ENCODE peak calls at places on chromosomes 16 and 17, in ten cellular contexts. K, H, D, M, Z, G, S, L, I and N are unnamed samples.

GRCh38 chr16:8961811-8962390 is 1.8 kb downstream of the USP7 start:
- DNase-seq in G (no peak), H (no peak), L (no peak), K (no peak), D (peak; percentile 26), S (no peak), M (no peak), Z (no peak), I (no peak), N (no peak)

GRCh38 chr17:77926967-77927366 is 31.5 kb upstream of the TNRC6C start:
- DNase-seq in I (no peak), S (no peak), L (no peak), G (no peak), D (no peak), H (no peak), Z (no peak), M (no peak), K (no peak), N (no peak)

GRCh38 chr17:81329279-81329926 is 34.3 kb upstream of the SLC38A10 start:
- DNase-seq in I (peak; percentile 92), S (peak; percentile 92), H (peak; percentile 94), Z (no peak), M (peak; percentile 84), D (peak; percentile 91), G (no peak), L (peak; percentile 48), K (peak; percentile 100), N (no peak)

GRCh38 chr16:67594956-67595355 is 32.6 kb downstream of the CTCF start:
- DNase-seq in S (no peak), H (no peak), Z (no peak), M (no peak), L (no peak), D (peak; percentile 74), K (no peak), G (no peak), I (peak; percentile 51), N (no peak)

GRCh38 chr17:11889266-11889665 is 108.0 kb downstream of the ZNF18 start:
- DNase-seq in I (no peak), M (no peak), L (no peak), G (no peak), Z (no peak), H (no peak), K (no peak), S (no peak), D (no peak), N (no peak)

GRCh38 chr16:12796498-12796897 is 7.2 kb downstream of the CPPED1 start:
- DNase-seq in S (no peak), K (no peak), G (no peak), H (no peak), D (no peak), Z (no peak), L (no peak), I (no peak), M (no peak), N (no peak)

GRCh38 chr17:81481011-81481799 is 31.4 kb downstream of the ACTG1 start:
- DNase-seq in S (peak; percentile 68), Z (peak; percentile 60), L (no peak), I (peak; percentile 79), K (peak; percentile 60), H (peak; percentile 76), G (peak; percentile 57), M (peak; percentile 82), D (peak; percentile 72), N (peak; percentile 87)

GRCh38 chr16:28258571-28258970 is 33.8 kb upstream of the SBK1 start:
- DNase-seq in S (no peak), G (no peak), H (no peak), Z (no peak), I (peak; percentile 33), M (peak; percentile 60), L (no peak), K (no peak), D (peak; percentile 93), N (peak; percentile 26)

GRCh38 chr16:24135624-24136296 is 120.4 kb upstream of the CACNG3 start:
- DNase-seq in M (no peak), D (no peak), L (no peak), K (no peak), S (no peak), Z (no peak), I (no peak), H (no peak), G (no peak), N (no peak)

GRCh38 chr17:4810696-4811289 is 3.8 kb downstream of the PLD2 start:
- DNase-seq in I (peak; percentile 31), H (no peak), G (no peak), Z (no peak), M (no peak), S (no peak), D (no peak), L (no peak), K (no peak), N (no peak)

GRCh38 chr17:57385975-57386374 is 129.7 kb downstream of the MSI2 start:
- DNase-seq in M (no peak), S (no peak), L (no peak), G (no peak), I (no peak), K (no peak), D (no peak), H (no peak), Z (no peak), N (no peak)

GRCh38 chr17:28811594-28812135 is 30.9 kb downstream of the FAM222B start:
- DNase-seq in H (no peak), M (no peak), S (no peak), L (no peak), D (no peak), I (no peak), K (no peak), G (no peak), Z (no peak), N (no peak)

DNA sequence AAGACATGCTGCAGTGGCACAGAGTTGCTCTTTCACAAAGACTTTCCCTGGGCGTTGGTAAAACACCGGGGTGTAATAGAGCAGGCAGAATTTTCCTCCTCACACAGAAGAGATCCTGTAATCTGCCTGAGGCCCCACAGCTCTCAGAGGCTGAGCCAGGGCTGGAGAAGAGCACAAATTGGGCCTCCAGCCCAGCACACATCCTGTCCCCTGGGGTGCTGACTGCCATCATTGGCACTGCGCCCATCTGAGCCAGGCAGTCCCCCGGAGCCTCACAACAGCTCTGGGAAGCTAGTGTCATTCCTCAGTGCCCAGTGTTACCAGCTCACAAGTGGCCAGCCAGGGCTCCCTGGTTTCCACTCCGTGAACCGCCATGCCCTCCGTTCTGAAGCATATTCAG is 119.4 kb downstream of the SOCS1 start:
- DNase-seq in L (no peak), G (no peak), K (no peak), H (no peak), D (peak; percentile 81), Z (no peak), I (peak; percentile 27), M (no peak), S (no peak), N (no peak)
- H3K27ac ChIP-seq in L (no peak overlapping the region), G (no peak overlapping the region), K (no peak overlapping the region), H (no peak overlapping the region), D (peak overlapping the region; percentile 59), Z (no peak overlapping the region), I (no peak overlapping the region), M (no peak overlapping the region), S (peak overlapping the region; percentile 29), N (no peak overlapping the region)

DNA sequence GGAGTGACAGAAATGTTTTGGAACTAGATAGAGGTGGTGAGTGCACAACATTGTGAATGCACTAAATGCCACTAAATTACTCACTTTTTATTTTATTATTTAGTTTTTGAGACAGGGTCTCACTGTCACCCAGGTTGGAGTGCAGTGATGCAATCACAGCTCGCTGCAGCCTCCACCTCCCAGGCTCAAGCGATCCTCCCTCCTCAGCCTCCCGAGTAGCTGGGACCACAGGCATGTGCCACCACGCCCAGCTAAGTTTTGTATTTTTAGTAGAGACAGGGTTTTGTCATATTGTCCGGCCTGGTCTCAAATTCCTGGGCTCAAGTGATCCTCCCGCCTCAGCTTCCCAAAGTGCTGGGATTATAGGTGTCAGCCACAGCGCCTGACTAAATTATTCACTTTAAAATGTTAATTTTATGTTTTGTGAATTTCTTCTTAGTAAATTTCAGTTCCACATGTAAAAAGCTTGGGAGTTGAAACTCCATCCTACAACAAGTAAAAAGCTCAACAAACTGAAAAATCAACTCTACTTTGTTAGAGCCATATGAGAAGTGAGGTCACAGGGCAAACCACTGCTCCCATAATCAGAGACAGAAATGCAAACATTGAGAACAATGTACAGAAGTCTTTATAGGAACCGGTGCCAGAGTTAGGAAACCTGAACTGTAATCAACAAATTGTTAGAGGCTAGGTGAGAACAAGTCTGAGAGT is 13.8 kb upstream of the SLC5A10 start:
- DNase-seq in L (no peak), D (no peak), Z (no peak), I (no peak), K (no peak), S (no peak), H (no peak), G (no peak), M (no peak), N (no peak)
- H3K27ac ChIP-seq in L (no peak overlapping the region), D (no peak overlapping the region), Z (no peak overlapping the region), I (no peak overlapping the region), K (no peak overlapping the region), S (no peak overlapping the region), H (no peak overlapping the region), G (no peak overlapping the region), M (no peak overlapping the region), N (no peak overlapping the region)

DNA sequence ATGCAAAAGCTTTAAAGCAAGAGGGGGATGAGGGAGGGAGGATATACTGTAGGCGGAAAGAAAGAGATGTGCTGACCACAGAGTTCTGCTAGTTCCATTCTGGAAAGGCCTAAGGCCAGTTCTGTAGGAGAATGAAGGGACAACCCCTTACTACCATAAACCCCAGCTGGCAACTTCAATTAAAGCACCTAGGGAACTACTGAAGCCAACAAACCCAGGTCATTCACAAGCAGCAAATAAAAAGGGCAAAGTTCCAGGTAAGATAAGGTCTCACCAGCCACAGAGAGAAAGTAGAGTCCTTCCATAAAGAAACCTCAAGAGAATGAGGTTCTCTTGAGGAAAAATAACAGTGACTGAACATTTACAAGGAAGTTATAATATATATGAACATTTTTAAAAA is 12.8 kb downstream of the TERF2 start:
- DNase-seq in I (no peak), L (no peak), H (no peak), G (no peak), D (no peak), Z (no peak), K (no peak), M (no peak), S (no peak), N (no peak)
- H3K27ac ChIP-seq in I (no peak overlapping the region), L (no peak overlapping the region), H (no peak overlapping the region), G (no peak overlapping the region), D (no peak overlapping the region), Z (no peak overlapping the region), K (no peak overlapping the region), M (no peak overlapping the region), S (no peak overlapping the region), N (no peak overlapping the region)

DNA sequence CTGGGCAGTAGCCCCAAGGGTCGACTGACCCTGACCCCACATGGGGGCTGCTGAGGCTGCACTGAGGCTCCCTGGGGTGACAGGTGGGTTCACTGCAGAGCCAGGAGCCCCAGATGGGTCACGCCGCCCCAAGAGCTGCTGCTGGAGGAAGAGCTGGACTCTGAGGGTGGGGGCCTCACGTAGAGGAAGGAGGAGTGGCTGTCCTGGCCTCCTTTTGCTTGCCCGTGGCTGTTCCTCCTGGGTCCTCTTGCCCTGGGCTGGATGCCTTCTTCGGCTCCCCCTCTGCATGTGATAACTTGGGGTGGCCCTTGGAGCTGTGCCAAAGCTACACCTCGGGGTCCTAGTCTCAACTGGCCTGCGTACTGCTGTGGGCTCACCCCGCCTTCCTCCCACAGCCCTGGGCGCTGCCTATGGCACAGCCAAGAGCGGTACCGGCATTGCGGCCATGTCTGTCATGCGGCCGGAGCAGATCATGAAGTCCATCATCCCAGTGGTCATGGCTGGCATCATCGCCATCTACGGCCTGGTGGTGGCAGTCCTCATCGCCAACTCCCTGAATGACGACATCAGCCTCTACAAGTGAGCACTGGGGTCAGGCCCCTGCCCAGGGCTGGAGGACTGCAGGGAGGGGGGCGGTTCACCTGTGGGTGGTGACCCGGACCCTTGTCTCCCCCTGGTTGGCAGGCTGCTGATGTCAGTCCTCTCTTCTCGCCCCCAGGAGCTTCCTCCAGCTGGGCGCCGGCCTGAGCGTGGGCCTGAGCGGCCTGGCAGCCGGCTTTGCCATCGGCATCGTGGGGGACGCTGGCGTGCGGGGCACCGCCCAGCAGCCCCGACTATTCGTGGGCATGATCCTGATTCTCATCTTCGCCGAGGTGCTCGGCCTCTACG is 1.1 kb upstream of the AMDHD2 start:
- DNase-seq in L (no peak), K (peak; percentile 68), D (peak; percentile 4), Z (no peak), M (peak; percentile 56), I (no peak), S (no peak), G (no peak), H (peak; percentile 54), N (no peak)
- H3K27ac ChIP-seq in L (no peak overlapping the region), K (peak overlapping the region; percentile 82), D (peak overlapping the region; percentile 78), Z (peak overlapping the region; percentile 78), M (no peak overlapping the region), I (peak overlapping the region; percentile 97), S (peak overlapping the region; percentile 98), G (peak overlapping the region; percentile 49), H (peak overlapping the region; percentile 28), N (peak overlapping the region; percentile 77)